ENCODE peak calls at places on chromosomes 1 and 21, in six cellular contexts. K, T, Z, F, L and R are unnamed samples.

GRCh38 chr1:108877324-108877812 is 583 bp downstream of the GPSM2 start:
- DNase-seq in T (no peak), L (no peak), F (no peak), Z (peak), K (no peak), R (peak)

GRCh38 chr1:117116090-117116783 is 5.3 kb downstream of the TRIM45 start:
- DNase-seq in F (no peak), Z (no peak), L (no peak), K (no peak), T (no peak), R (no peak)

GRCh38 chr1:8427493-8427892 is 109.6 kb downstream of the SLC45A1 start:
- DNase-seq in Z (no peak), F (no peak), K (no peak), T (no peak), L (no peak), R (no peak)

GRCh38 chr1:171879556-171879955 is 38.3 kb downstream of the DNM3 start:
- DNase-seq in F (no peak), L (no peak), K (no peak), T (no peak), Z (no peak), R (no peak)

GRCh38 chr1:115685029-115685705 is 43.4 kb downstream of the VANGL1 start:
- DNase-seq in T (no peak), K (no peak), Z (no peak), F (no peak), L (no peak), R (no peak)

GRCh38 chr1:9494936-9495758 is 44.1 kb upstream of the SLC25A33 start:
- DNase-seq in Z (peak), L (no peak), F (peak), K (peak), T (peak), R (peak)

GRCh38 chr1:247273013-247273412 is 17.1 kb downstream of the VN1R5 start:
- DNase-seq in Z (no peak), K (no peak), L (no peak), F (no peak), T (no peak), R (no peak)

GRCh38 chr1:172397221-172397620 is 23.3 kb upstream of the C1orf105 start:
- DNase-seq in F (no peak), T (no peak), L (no peak), Z (peak), K (no peak), R (no peak)

GRCh38 chr1:67717876-67718275 is 32.9 kb downstream of the GADD45A start:
- DNase-seq in K (no peak), Z (peak), L (no peak), T (no peak), F (no peak), R (peak)

GRCh38 chr1:164735315-164736052 is 176.5 kb downstream of the PBX1 start:
- DNase-seq in Z (peak), F (no peak), T (no peak), K (no peak), L (no peak), R (no peak)

GRCh38 chr1:7268983-7269382 is 483.7 kb downstream of the CAMTA1 start:
- DNase-seq in T (no peak), K (no peak), Z (no peak), L (no peak), F (no peak), R (no peak)

GRCh38 chr1:14788065-14788464 is 189.6 kb downstream of the KAZN start:
- DNase-seq in F (no peak), Z (no peak), T (no peak), L (no peak), K (no peak), R (no peak)

GRCh38 chr1:117061986-117062415 is 1.9 kb downstream of the TTF2 start:
- DNase-seq in K (no peak), L (no peak), Z (peak), F (no peak), T (no peak), R (no peak)

GRCh38 chr1:1614204-1614953 is 921 bp upstream of the MIB2 start:
- DNase-seq in T (no peak), K (peak), L (no peak), F (no peak), Z (peak), R (peak)

GRCh38 chr1:940121-941026 is 16.7 kb downstream of the SAMD11 start:
- DNase-seq in T (no peak), F (peak), L (no peak), K (no peak), Z (peak), R (peak)

GRCh38 chr21:15566692-15567091 is 163.1 kb upstream of the USP25 start:
- DNase-seq in L (no peak), T (no peak), K (no peak), F (no peak), Z (no peak), R (no peak)

GRCh38 chr1:83849191-83850061 is 149.5 kb downstream of the TTLL7 start:
- DNase-seq in T (no peak), F (no peak), Z (peak), K (no peak), L (no peak), R (no peak)

GRCh38 chr1:243623831-243624230 is 226.2 kb downstream of the AKT3 start:
- DNase-seq in F (no peak), T (no peak), L (no peak), K (no peak), Z (peak), R (no peak)

GRCh38 chr1:39491146-39491921 is at the start of gene BMP8A:
- DNase-seq in Z (peak), T (peak), K (peak), F (peak), L (no peak), R (peak)

GRCh38 chr1:17113973-17114372 is 5.3 kb downstream of the PADI2 start:
- DNase-seq in F (peak), T (no peak), K (no peak), L (no peak), Z (no peak), R (no peak)

GRCh38 chr1:179327679-179328078 is 34.1 kb downstream of the SOAT1 start:
- DNase-seq in K (no peak), F (no peak), L (no peak), T (no peak), Z (peak), R (no peak)

GRCh38 chr1:75727571-75727970 is 3.1 kb downstream of the ACADM start:
- DNase-seq in Z (peak), L (no peak), T (no peak), F (no peak), K (no peak), R (no peak)

GRCh38 chr1:151728151-151728711 is 6.9 kb downstream of the RIIAD1 start:
- DNase-seq in K (no peak), F (no peak), L (no peak), Z (peak), T (no peak), R (no peak)

GRCh38 chr1:18146886-18147285 is 39.3 kb downstream of the IGSF21 start:
- DNase-seq in L (no peak), F (no peak), Z (no peak), K (no peak), T (no peak), R (no peak)

GRCh38 chr1:68213843-68214242 is 18.5 kb downstream of the WLS start:
- DNase-seq in Z (peak), F (peak), K (no peak), L (no peak), T (no peak), R (peak)

GRCh38 chr1:18191868-18192155 is 84.2 kb downstream of the IGSF21 start:
- DNase-seq in T (no peak), Z (no peak), F (no peak), L (no peak), K (no peak), R (no peak)

GRCh38 chr1:36771678-36772284 is 262.5 kb downstream of the GRIK3 start:
- DNase-seq in Z (no peak), F (no peak), L (no peak), K (peak), T (no peak), R (no peak)

GRCh38 chr21:42063578-42064521 is 7.3 kb upstream of the UMODL1 start:
- DNase-seq in L (no peak), T (no peak), F (no peak), Z (no peak), K (no peak), R (peak)

GRCh38 chr1:154219511-154219910 is 1.2 kb upstream of the UBAP2L start:
- DNase-seq in T (no peak), L (no peak), K (no peak), Z (peak), F (no peak), R (peak)

GRCh38 chr1:79128726-79129125 is 122.2 kb upstream of the ADGRL4 start:
- DNase-seq in F (no peak), Z (peak), K (no peak), L (peak), T (no peak), R (no peak)

GRCh38 chr21:26709090-26709489 is 136.0 kb upstream of the CYYR1 start:
- DNase-seq in Z (peak), T (no peak), F (no peak), L (no peak), K (no peak), R (no peak)

GRCh38 chr1:29529677-29530278 is 293.5 kb downstream of the PTPRU start:
- DNase-seq in T (no peak), L (no peak), Z (no peak), K (no peak), F (no peak), R (no peak)

DNA sequence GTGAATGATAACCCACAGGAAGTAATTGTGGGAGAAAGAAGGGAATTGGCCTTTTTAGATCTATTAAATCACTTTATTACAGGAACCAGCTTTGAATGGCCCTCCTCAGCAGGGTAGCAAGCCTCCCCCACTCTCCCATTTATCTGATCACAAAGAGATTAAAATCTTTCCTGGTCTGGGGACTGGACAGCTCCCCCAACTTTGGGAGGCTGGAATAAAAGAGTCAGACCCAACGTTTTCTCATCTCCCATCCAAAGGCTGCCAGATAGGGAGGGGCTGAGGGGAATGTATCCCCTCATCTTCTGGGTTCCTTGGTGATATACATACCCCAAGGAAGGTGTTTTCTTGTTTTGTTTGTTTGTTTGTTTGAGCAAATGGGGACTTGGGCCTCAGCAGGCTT is 2.4 kb downstream of the LIN28A start:
- DNase-seq in F (no peak), Z (no peak), K (peak), L (no peak), T (no peak), R (no peak)
- H3K4me3 ChIP-seq in F (no peak), Z (no peak), K (no peak), L (no peak), T (no peak), R (no peak)

GRCh38 chr1:234605493-234605982 is 4.4 kb downstream of the IRF2BP2 start:
- DNase-seq in F (no peak), Z (no peak), T (no peak), K (no peak), L (no peak), R (no peak)

GRCh38 chr1:234604726-234605492 is 5.1 kb downstream of the IRF2BP2 start:
- DNase-seq in F (no peak), T (no peak), Z (peak), L (no peak), K (no peak), R (no peak)

GRCh38 chr1:234603221-234604204 is 6.5 kb downstream of the IRF2BP2 start:
- DNase-seq in T (no peak), L (no peak), K (no peak), F (no peak), Z (peak), R (no peak)

GRCh38 chr1:234602334-234603220 is 7.4 kb downstream of the IRF2BP2 start:
- DNase-seq in K (no peak), Z (peak), T (peak), F (no peak), L (peak), R (peak)

GRCh38 chr1:234604393-234604725 is 5.6 kb downstream of the IRF2BP2 start:
- DNase-seq in K (no peak), T (no peak), F (no peak), Z (no peak), L (no peak), R (no peak)
- H3K4me3 ChIP-seq in K (peak), T (no peak), F (peak), Z (peak), L (peak), R (peak)

GRCh38 chr1:182288749-182289604 is 102.6 kb downstream of the GLUL start:
- DNase-seq in Z (no peak), T (no peak), L (no peak), K (no peak), F (no peak), R (no peak)
- H3K4me3 ChIP-seq in Z (no peak), T (no peak), L (no peak), K (no peak), F (no peak), R (no peak)

GRCh38 chr21:44353200-44353970 is at the start of gene TRPM2:
- DNase-seq in T (no peak), Z (peak), L (no peak), K (peak), F (peak), R (peak)
- H3K4me3 ChIP-seq in T (no peak), Z (no peak), L (no peak), K (peak), F (peak), R (no peak)

GRCh38 chr1:31617917-31618746 is 643 bp downstream of the HCRTR1 start:
- DNase-seq in F (peak), T (no peak), Z (peak), L (no peak), K (peak), R (peak)
- H3K4me3 ChIP-seq in F (peak), T (no peak), Z (peak), L (peak), K (peak), R (peak)

GRCh38 chr1:173669491-173669941 is at the start of gene ANKRD45:
- DNase-seq in K (peak), F (peak), T (no peak), L (peak), Z (peak), R (no peak)
- H3K4me3 ChIP-seq in K (peak), F (peak), T (no peak), L (peak), Z (peak), R (no peak)

GRCh38 chr1:62271137-62271536 is 48.1 kb downstream of the KANK4 start:
- DNase-seq in Z (no peak), F (no peak), K (no peak), L (no peak), T (no peak), R (no peak)
- H3K4me3 ChIP-seq in Z (no peak), F (no peak), K (no peak), L (no peak), T (no peak), R (no peak)

DNA sequence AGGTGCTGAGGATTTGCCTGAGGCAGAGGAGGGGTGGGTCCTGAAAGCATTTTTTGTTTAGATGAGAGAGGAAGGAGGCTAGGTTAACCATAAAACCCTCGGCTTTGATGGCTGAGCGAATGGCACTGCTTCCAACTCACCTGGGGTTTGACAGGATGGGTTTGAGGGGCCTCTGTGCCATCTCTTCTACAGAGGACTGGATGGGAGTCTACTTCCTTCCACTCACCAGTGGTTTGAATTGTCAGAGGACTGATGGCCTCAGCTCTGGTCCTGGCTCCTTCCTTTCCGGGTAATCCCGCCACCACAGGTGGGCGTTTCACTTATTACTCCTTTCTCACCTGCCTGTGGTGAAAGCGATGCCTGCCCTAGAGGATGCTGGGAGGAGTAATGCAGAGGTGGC is 220.5 kb downstream of the HLX start:
- DNase-seq in Z (no peak), K (no peak), T (no peak), L (no peak), F (no peak), R (no peak)
- H3K4me3 ChIP-seq in Z (no peak), K (no peak), T (no peak), L (no peak), F (no peak), R (no peak)

GRCh38 chr1:56575865-56576264 is 3.5 kb downstream of the PLPP3 start:
- DNase-seq in L (no peak), K (no peak), Z (no peak), F (no peak), T (no peak), R (no peak)
- H3K4me3 ChIP-seq in L (no peak), K (peak), Z (peak), F (peak), T (no peak), R (peak)